ENCODE peak calls at places on chromosomes 16 and 17, in four cellular contexts. Q is GM12864, J is AG10803, G is NB4. S is an unnamed sample.

GRCh38 chr16:8605554-8605953 is 15.2 kb upstream of the TMEM114 start:
- DNase-seq in Q (no peak), G (no peak), J (no peak), S (no peak)

GRCh38 chr16:84031556-84031955 is 11.0 kb downstream of the SLC38A8 start:
- DNase-seq in Q (no peak), J (no peak), G (no peak), S (no peak)

GRCh38 chr16:4612474-4612931 is 2.2 kb downstream of the UBALD1 start:
- DNase-seq in J (no peak), G (peak), Q (no peak), S (no peak)

GRCh38 chr17:27153005-27153404 is 140.9 kb upstream of the WSB1 start:
- DNase-seq in G (no peak), J (peak), Q (no peak), S (no peak)

GRCh38 chr16:72033437-72033836 is 20.9 kb upstream of the HP start:
- DNase-seq in J (no peak), G (no peak), Q (no peak), S (no peak)

GRCh38 chr16:2841606-2842339 is 11.7 kb downstream of the ZG16B start:
- DNase-seq in Q (no peak), G (no peak), J (no peak), S (no peak)

GRCh38 chr17:78532311-78532710 is 44.9 kb downstream of the DNAH17 start:
- DNase-seq in J (no peak), Q (no peak), G (no peak), S (no peak)

GRCh38 chr17:35664685-35665084 is 66.8 kb upstream of the RASL10B start:
- DNase-seq in G (no peak), Q (no peak), J (no peak), S (no peak)

GRCh38 chr17:48153711-48154642 is 46.4 kb downstream of the SNX11 start:
- DNase-seq in G (peak), Q (no peak), J (peak), S (peak)

GRCh38 chr16:5215911-5216310 is 118.3 kb upstream of the EEF2KMT start:
- DNase-seq in J (no peak), G (no peak), Q (no peak), S (no peak)

GRCh38 chr17:10727192-10727591 is 2.6 kb downstream of the TMEM220 start:
- DNase-seq in J (no peak), Q (no peak), G (no peak), S (no peak)

GRCh38 chr16:75566889-75567255 is 693 bp downstream of the GABARAPL2 start:
- DNase-seq in Q (no peak), G (peak), J (no peak), S (no peak)

GRCh38 chr17:57187391-57187790 is 68.9 kb upstream of the MSI2 start:
- DNase-seq in Q (no peak), G (no peak), J (no peak), S (no peak)

GRCh38 chr16:606656-607307 is 16.9 kb downstream of the RAB40C start:
- DNase-seq in Q (no peak), G (no peak), J (no peak), S (no peak)

GRCh38 chr16:19502395-19503131 is 19.3 kb downstream of the GDE1 start:
- DNase-seq in J (peak), Q (no peak), G (peak), S (no peak)

GRCh38 chr16:30697264-30698138 is 1.5 kb upstream of the SRCAP start:
- DNase-seq in Q (no peak), J (no peak), G (no peak), S (peak)

GRCh38 chr16:25006504-25007055 is 8.6 kb downstream of the ARHGAP17 start:
- DNase-seq in Q (no peak), J (peak), G (peak), S (no peak)

GRCh38 chr16:72937360-72937759 is 110.6 kb downstream of the ZFHX3 start:
- DNase-seq in J (no peak), Q (no peak), G (no peak), S (no peak)

GRCh38 chr16:48608452-48608851 is 1.5 kb downstream of the N4BP1 start:
- DNase-seq in Q (peak), J (peak), G (peak), S (no peak)

GRCh38 chr16:56389554-56389953 is 35.8 kb downstream of the AMFR start:
- DNase-seq in G (no peak), J (peak), Q (no peak), S (peak)

GRCh38 chr16:72999541-73000019 is 48.3 kb downstream of the ZFHX3 start:
- DNase-seq in Q (no peak), J (no peak), G (no peak), S (no peak)

GRCh38 chr16:3088925-3089716 is 10.0 kb downstream of the ZSCAN10 start:
- DNase-seq in Q (no peak), J (no peak), G (no peak), S (no peak)

GRCh38 chr17:49035470-49036269 is 38.5 kb downstream of the IGF2BP1 start:
- DNase-seq in J (peak), G (peak), Q (no peak), S (peak)

GRCh38 chr16:69166946-69167930 is 19.7 kb upstream of the SNTB2 start:
- DNase-seq in Q (no peak), G (no peak), J (no peak), S (no peak)

GRCh38 chr17:1272701-1273100 is 2.5 kb downstream of the BHLHA9 start:
- DNase-seq in Q (no peak), G (no peak), J (no peak), S (no peak)

GRCh38 chr17:72297326-72298115 is 176.7 kb downstream of the SOX9 start:
- DNase-seq in Q (no peak), J (peak), G (no peak), S (peak)

GRCh38 chr17:13230908-13231307 is 213.1 kb upstream of the ELAC2 start:
- DNase-seq in J (no peak), G (no peak), Q (no peak), S (no peak)

GRCh38 chr16:11743308-11744074 is 834 bp upstream of the TXNDC11 start:
- DNase-seq in J (peak), G (peak), Q (no peak), S (peak)

GRCh38 chr17:72699566-72699965 is 392.9 kb downstream of the SLC39A11 start:
- DNase-seq in G (no peak), J (peak), Q (no peak), S (no peak)

GRCh38 chr16:69798466-69798865 is 36.3 kb downstream of the WWP2 start:
- DNase-seq in G (no peak), J (peak), Q (no peak), S (no peak)

GRCh38 chr17:33050611-33051140 is 59.0 kb downstream of the SPACA3 start:
- DNase-seq in Q (no peak), G (no peak), J (no peak), S (no peak)

GRCh38 chr17:78044280-78044835 is 84.2 kb downstream of the TMC6 start:
- DNase-seq in G (no peak), J (no peak), Q (no peak), S (no peak)

GRCh38 chr16:82382521-82382920 is 212.5 kb upstream of the MPHOSPH6 start:
- DNase-seq in Q (no peak), J (no peak), G (no peak), S (no peak)

GRCh38 chr17:81393684-81394376 is 1.4 kb upstream of the BAHCC1 start:
- DNase-seq in Q (peak), G (peak), J (peak), S (peak)

GRCh38 chr16:4518281-4518680 is 20.3 kb downstream of the CDIP1 start:
- DNase-seq in Q (no peak), G (no peak), J (no peak), S (no peak)

GRCh38 chr17:63694229-63694973 is 5.5 kb downstream of the LIMD2 start:
- DNase-seq in J (no peak), Q (no peak), G (peak), S (no peak)

GRCh38 chr17:67479119-67479517 is 102.0 kb downstream of the PITPNC1 start:
- DNase-seq in G (no peak), Q (no peak), J (no peak), S (no peak)

GRCh38 chr17:21194688-21195087 is 19.3 kb downstream of the TMEM11 start:
- DNase-seq in J (peak), G (no peak), Q (no peak), S (no peak)

GRCh38 chr17:54977744-54978143 is 9.2 kb downstream of the STXBP4 start:
- DNase-seq in G (no peak), Q (no peak), J (no peak), S (no peak)

GRCh38 chr17:54979657-54980056 is 11.1 kb downstream of the STXBP4 start:
- DNase-seq in J (no peak), G (no peak), Q (no peak), S (no peak)

GRCh38 chr17:54983260-54983659 is 14.7 kb downstream of the STXBP4 start:
- DNase-seq in G (no peak), Q (no peak), J (no peak), S (no peak)

GRCh38 chr17:54982399-54982798 is 13.8 kb downstream of the STXBP4 start:
- DNase-seq in G (no peak), Q (no peak), J (no peak), S (no peak)

GRCh38 chr17:54980372-54980771 is 11.8 kb downstream of the STXBP4 start:
- DNase-seq in J (no peak), G (no peak), Q (no peak), S (no peak)
- TF ChIP-seq CTCF in J (no peak), G (no peak), Q (no peak), S (no peak)

DNA sequence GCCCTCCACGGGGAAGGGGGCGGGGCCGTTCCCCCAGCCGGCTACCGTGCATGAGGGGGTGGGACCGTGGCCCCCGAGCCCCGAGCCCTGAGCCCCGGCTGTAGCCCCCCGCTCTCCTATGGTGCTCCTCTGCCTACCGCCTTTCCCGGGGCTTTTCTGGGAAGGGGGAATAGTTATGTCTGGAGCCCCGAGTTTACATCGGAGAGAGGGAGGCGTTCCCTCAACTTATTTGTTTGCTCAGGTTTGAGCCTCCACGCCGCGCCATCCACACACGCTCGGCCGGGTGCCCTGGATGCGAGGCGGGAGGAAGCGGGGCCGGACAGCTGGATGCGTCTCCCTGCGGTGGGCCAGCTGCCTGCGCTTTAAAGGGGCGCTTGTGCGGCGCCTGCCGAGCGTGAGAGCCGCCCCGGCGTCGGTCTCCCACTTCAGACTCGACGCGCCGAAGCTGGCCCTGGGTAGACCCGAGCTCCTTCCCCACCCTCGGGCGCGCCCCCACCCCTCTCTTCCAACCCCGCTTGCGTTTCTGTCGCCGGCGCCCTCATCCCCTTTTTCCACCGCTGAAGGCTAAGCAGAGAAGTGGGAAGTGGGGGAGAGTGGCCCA is 425 bp upstream of the CHAD start:
- DNase-seq in J (no peak), G (no peak), Q (no peak), S (no peak)
- H3K4me3 ChIP-seq in J (peak), G (no peak), Q (no peak), S (no peak)

GRCh38 chr17:38461683-38462082 is 33.4 kb downstream of the ARHGAP23 start:
- DNase-seq in J (no peak), G (no peak), Q (no peak), S (no peak)
- TF ChIP-seq CTCF in J (no peak), G (no peak), Q (no peak), S (no peak)

DNA sequence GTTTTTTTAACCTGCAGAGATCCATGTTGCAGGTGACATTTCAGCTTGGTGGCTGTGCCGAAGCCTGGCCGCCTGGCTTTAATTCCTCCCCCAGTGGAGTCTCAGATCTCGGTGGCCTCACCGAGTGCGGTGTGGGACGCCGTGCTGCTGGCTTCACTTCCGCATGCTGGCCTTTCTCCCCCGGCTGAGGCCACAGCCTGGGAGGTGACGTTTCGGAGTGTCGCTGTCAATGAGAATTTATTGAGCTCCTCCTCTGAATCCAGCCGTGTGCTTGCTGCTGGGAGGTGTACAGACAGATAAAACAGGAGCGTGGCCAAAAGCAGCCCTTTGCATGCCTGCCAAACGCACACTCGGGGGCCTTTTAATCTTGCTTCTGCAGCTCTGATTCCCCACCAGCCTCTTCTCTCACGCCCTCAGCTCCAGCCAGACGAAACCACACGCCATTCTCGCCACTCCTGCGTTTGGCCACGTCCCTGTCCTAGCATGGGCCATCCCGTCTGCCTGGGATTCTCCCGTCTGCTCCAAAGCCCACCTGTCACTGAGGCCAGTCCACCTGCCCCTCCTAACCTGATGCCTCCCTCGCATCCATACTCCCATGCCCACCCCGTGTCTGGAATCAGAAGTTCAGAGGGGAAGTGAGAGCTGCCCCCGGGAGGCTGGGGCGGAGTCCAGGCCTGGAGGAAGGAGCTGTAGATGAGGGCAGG is 3.6 kb downstream of the GSE1 start:
- DNase-seq in Q (peak), J (no peak), G (peak), S (no peak)
- H3K4me3 ChIP-seq in Q (peak), J (no peak), G (peak), S (no peak)

DNA sequence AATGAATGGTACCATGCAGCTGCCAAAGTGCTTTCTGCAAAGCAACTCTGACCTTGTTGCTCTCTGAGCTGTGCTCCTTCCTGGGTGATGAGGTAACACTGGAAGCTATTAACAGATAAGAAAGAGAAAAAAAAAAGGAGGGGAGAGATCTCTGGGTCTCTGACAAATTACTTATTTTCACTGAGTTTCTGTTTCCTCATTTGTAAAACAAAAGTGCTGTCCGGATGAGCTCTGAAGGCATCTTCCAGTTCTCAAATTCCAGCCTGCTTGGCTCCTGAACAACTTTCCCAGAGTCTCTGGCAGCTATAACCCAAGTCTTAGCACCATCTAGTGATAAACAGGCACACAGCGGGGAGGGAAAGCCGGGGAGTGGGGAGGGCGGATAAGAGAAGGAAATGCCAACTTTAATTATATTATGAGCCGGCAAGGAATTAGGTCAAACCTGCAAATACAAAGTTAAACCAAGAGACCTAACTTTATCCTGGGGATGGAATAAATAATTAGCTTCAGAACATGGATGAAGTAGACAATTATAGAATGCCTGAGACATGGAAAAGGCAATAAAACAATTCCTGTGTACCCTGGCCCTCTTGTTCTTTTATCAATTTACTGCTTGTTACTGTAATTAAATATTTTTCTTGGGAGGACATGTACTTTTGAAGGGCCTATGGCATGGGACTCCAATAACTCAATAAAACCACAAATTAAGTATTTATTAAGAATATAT is 61.3 kb upstream of the KIFC3 start:
- DNase-seq in J (peak), Q (no peak), G (peak), S (no peak)
- TF ChIP-seq CTCF in J (peak), Q (no peak), G (peak), S (peak)

GRCh38 chr16:89097528-89097846 is 3.8 kb downstream of the ACSF3 start:
- DNase-seq in J (no peak), G (no peak), Q (no peak), S (no peak)

GRCh38 chr16:89096768-89097527 is 3.3 kb downstream of the ACSF3 start:
- DNase-seq in G (no peak), J (no peak), Q (no peak), S (no peak)

GRCh38 chr16:89095401-89095974 is 1.8 kb downstream of the ACSF3 start:
- DNase-seq in Q (no peak), J (no peak), G (no peak), S (no peak)

GRCh38 chr16:89094252-89094901 is 725 bp downstream of the ACSF3 start:
- DNase-seq in Q (no peak), G (peak), J (no peak), S (no peak)

DNA sequence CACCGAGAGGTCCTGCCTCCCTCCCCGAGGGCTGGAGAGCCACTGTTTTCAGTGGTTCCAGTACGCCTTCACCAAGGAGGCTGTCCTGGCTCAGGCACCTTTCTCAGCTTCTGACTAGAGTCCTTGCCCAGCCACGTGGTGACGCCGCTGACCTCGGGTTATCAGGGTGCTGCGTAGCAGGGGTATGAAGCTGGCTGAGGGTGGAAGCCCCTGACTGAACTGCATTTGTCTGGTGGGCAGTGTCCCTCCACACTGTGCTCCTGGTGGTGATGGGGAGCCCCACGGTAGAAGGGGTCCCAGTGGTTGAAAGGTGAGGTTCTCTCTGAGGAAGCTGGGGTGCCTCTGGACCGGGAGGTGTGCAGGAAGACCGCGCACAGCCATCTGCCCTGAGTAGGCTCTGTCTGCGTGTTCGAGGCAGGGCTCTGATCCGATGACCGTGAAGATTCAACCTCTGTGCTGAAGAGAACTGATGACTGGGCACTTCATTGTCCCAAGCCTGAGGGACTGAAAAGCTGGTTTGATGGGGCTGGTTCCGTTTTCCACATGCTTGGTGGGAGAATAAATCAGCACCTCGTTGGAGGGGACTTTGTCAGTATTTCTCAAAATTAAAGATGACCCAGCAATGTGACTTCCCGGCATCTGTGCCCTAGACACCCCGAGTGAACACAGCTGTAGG is 2.5 kb downstream of the ACSF3 start:
- DNase-seq in G (no peak), Q (no peak), J (no peak), S (no peak)
- H3K4me3 ChIP-seq in G (no peak), Q (no peak), J (no peak), S (no peak)

DNA sequence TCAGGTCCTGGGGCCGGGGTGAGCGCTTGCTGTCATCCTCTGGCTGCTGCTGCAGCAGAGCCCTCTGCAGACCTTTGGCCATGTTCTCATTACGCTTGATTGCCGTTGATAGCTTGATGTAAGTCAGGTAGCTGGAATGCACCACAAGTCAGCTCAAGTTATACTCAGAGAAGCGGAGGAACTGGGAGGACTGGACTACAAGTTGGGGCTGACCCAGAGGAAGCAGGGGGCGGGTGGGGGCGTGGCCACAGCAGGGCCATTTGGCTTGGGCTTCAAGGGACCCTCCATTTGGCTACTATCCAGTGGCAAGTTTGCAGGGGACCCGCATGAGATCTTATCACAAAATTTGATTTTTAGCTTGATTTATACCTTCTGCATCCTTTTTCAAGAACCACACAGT is 19.0 kb upstream of the EVPL start:
- DNase-seq in Q (no peak), J (no peak), G (no peak), S (no peak)
- TF ChIP-seq CTCF in Q (no peak), J (no peak), G (no peak), S (no peak)

S was measured in epithelial cell of proximal tubule.